ENCODE peak calls at places on chromosomes 11 and 22, in eight cellular contexts. C is NCI-H1105 treated with DMSO at 0.1 percent for 48 hours; Y is Daoy; L is neuronal stem cell; Z is fibroblast of lung; Q is T-helper 1 cell; W is activated CD4-positive, alpha-beta T cell treated with anti-CD3 and anti-CD28 coated beads for 48 hours; G is neural progenitor cell. K is an unnamed sample.
A peak's percentile ranks its signal among the peaks of the same experiment; 100 is the strongest.

GRCh38 chr22:21796863-21797262 is 61.3 kb upstream of the YPEL1 start:
- DNase-seq in C (no peak), L (no peak), W (no peak), Q (no peak), Y (no peak), Z (no peak), G (no peak), K (no peak)

GRCh38 chr11:69500285-69501120 is 19.0 kb downstream of the LINC01488 start:
- DNase-seq in Z (no peak), Y (no peak), L (no peak), C (no peak), G (no peak), Q (no peak), W (no peak), K (no peak)

GRCh38 chr11:12092714-12093113 is 17.7 kb upstream of the MICAL2 start:
- DNase-seq in L (no peak), G (peak; percentile 56), C (no peak), Z (no peak), Y (no peak), W (no peak), Q (no peak), K (no peak)

GRCh38 chr11:118214210-118214914 is 10.4 kb downstream of the JAML start:
- DNase-seq in Y (no peak), C (no peak), Q (no peak), L (no peak), G (no peak), W (no peak), Z (no peak), K (no peak)

GRCh38 chr22:30245985-30246901 is at the start of gene LIF:
- DNase-seq in Z (peak; percentile 67), W (peak; percentile 75), G (peak; percentile 60), Q (peak; percentile 38), C (peak; percentile 5), Y (peak; percentile 69), L (no peak), K (peak; percentile 66)

GRCh38 chr11:20949585-20949984 is 280.2 kb downstream of the NELL1 start:
- DNase-seq in L (no peak), C (no peak), Q (no peak), Z (no peak), Y (no peak), G (no peak), W (no peak), K (no peak)

GRCh38 chr11:30586251-30587144 is at the start of gene MPPED2:
- DNase-seq in G (peak; percentile 87), Q (no peak), C (peak; percentile 29), W (peak; percentile 54), Z (no peak), Y (peak; percentile 36), L (peak; percentile 79), K (peak; percentile 55)

GRCh38 chr11:30960387-30960992 is 374.3 kb upstream of the MPPED2 start:
- DNase-seq in C (peak; percentile 79), Q (no peak), Z (peak; percentile 75), Y (no peak), W (no peak), L (peak; percentile 36), G (peak; percentile 72), K (peak; percentile 14)

GRCh38 chr11:128725630-128726461 is 32.0 kb downstream of the FLI1 start:
- DNase-seq in C (no peak), G (no peak), Y (peak; percentile 12), W (peak; percentile 55), L (no peak), Z (peak; percentile 41), Q (peak; percentile 51), K (peak; percentile 58)

GRCh38 chr11:14544611-14545010 is 24.4 kb upstream of the PSMA1 start:
- DNase-seq in L (no peak), G (no peak), W (no peak), Y (no peak), Z (peak; percentile 78), C (no peak), Q (no peak), K (no peak)

GRCh38 chr22:36198936-36199616 is 2.5 kb downstream of the APOL4 start:
- DNase-seq in Q (no peak), Y (no peak), Z (no peak), W (no peak), C (no peak), G (no peak), L (no peak), K (no peak)

GRCh38 chr11:120079750-120080610 is 57.9 kb downstream of the TRIM29 start:
- DNase-seq in W (peak; percentile 28), L (no peak), Y (peak; percentile 16), C (peak; percentile 15), Z (no peak), Q (peak; percentile 8), G (no peak), K (peak; percentile 28)

GRCh38 chr11:16604784-16605439 is 133.5 kb upstream of the C11orf58 start:
- DNase-seq in W (peak; percentile 38), Q (no peak), L (peak; percentile 40), C (peak; percentile 35), Z (peak; percentile 49), G (peak; percentile 72), Y (peak; percentile 50), K (no peak)

GRCh38 chr22:31286360-31287255 is 5.7 kb downstream of the PIK3IP1 start:
- DNase-seq in L (no peak), Q (peak; percentile 63), Y (no peak), W (peak; percentile 67), G (no peak), C (no peak), Z (no peak), K (no peak)

GRCh38 chr11:7353100-7353499 is 101.4 kb downstream of the SYT9 start:
- DNase-seq in G (peak; percentile 47), Y (peak; percentile 35), L (no peak), W (peak; percentile 19), C (peak; percentile 13), Z (no peak), Q (peak; percentile 2), K (peak; percentile 45)

K was measured in AG08395.